ENCODE peak calls at places on chromosome 13, in seven cellular contexts. One of them, this sample, is unnamed.

GRCh38 chr13:106183410-106184128 is 351.9 kb downstream of the EFNB2 start:
- DNase-seq in NCI-H2227 treated with DMSO at 0.1 percent for 48 hours: no peak
- DNase-seq in activated gamma-delta T cell treated with anti-CD3 and anti-CD28 coated beads, Interleukin-2, amount 50 U/mL, for 16 hours: no peak
- DNase-seq in PC-3: no peak
- DNase-seq in COR-L47: no peak
- DNase-seq in stimulated activated CD4-positive, alpha-beta T cell treated with anti-CD3 and anti-CD28 coated beads, Interleukin-1b, Interleukin-23, amount 100 ng/mL, for 1 hour: no peak
- DNase-seq in NCI-H1417: no peak
- DNase-seq in this sample: no peak

GRCh38 chr13:113996912-113997745 is 23.3 kb upstream of the C13orf46 start:
- DNase-seq in NCI-H2227 treated with DMSO at 0.1 percent for 48 hours: no peak
- DNase-seq in stimulated activated CD4-positive, alpha-beta T cell treated with anti-CD3 and anti-CD28 coated beads, Interleukin-1b, Interleukin-23, amount 100 ng/mL, for 1 hour: no peak
- DNase-seq in NCI-H1417: no peak
- DNase-seq in activated gamma-delta T cell treated with anti-CD3 and anti-CD28 coated beads, Interleukin-2, amount 50 U/mL, for 16 hours: no peak
- DNase-seq in PC-3: peak
- DNase-seq in COR-L47: no peak
- DNase-seq in this sample: no peak

GRCh38 chr13:40379794-40380608 is 286.4 kb downstream of the FOXO1 start:
- DNase-seq in stimulated activated CD4-positive, alpha-beta T cell treated with anti-CD3 and anti-CD28 coated beads, Interleukin-1b, Interleukin-23, amount 100 ng/mL, for 1 hour: no peak
- DNase-seq in COR-L47: no peak
- DNase-seq in activated gamma-delta T cell treated with anti-CD3 and anti-CD28 coated beads, Interleukin-2, amount 50 U/mL, for 16 hours: no peak
- DNase-seq in PC-3: no peak
- DNase-seq in NCI-H1417: no peak
- DNase-seq in NCI-H2227 treated with DMSO at 0.1 percent for 48 hours: no peak
- DNase-seq in this sample: no peak

GRCh38 chr13:48778551-48779088 is 124.9 kb downstream of the CYSLTR2 start:
- DNase-seq in stimulated activated CD4-positive, alpha-beta T cell treated with anti-CD3 and anti-CD28 coated beads, Interleukin-1b, Interleukin-23, amount 100 ng/mL, for 1 hour: no peak
- DNase-seq in activated gamma-delta T cell treated with anti-CD3 and anti-CD28 coated beads, Interleukin-2, amount 50 U/mL, for 16 hours: no peak
- DNase-seq in PC-3: no peak
- DNase-seq in COR-L47: no peak
- DNase-seq in NCI-H2227 treated with DMSO at 0.1 percent for 48 hours: no peak
- DNase-seq in NCI-H1417: no peak
- DNase-seq in this sample: no peak

GRCh38 chr13:114087430-114087829 is 45.0 kb downstream of the RASA3 start:
- DNase-seq in NCI-H2227 treated with DMSO at 0.1 percent for 48 hours: no peak
- DNase-seq in PC-3: no peak
- DNase-seq in activated gamma-delta T cell treated with anti-CD3 and anti-CD28 coated beads, Interleukin-2, amount 50 U/mL, for 16 hours: no peak
- DNase-seq in NCI-H1417: no peak
- DNase-seq in stimulated activated CD4-positive, alpha-beta T cell treated with anti-CD3 and anti-CD28 coated beads, Interleukin-1b, Interleukin-23, amount 100 ng/mL, for 1 hour: no peak
- DNase-seq in COR-L47: no peak
- DNase-seq in this sample: no peak

GRCh38 chr13:112241288-112241687 is 134.9 kb upstream of the SPACA7 start:
- DNase-seq in activated gamma-delta T cell treated with anti-CD3 and anti-CD28 coated beads, Interleukin-2, amount 50 U/mL, for 16 hours: no peak
- DNase-seq in stimulated activated CD4-positive, alpha-beta T cell treated with anti-CD3 and anti-CD28 coated beads, Interleukin-1b, Interleukin-23, amount 100 ng/mL, for 1 hour: no peak
- DNase-seq in NCI-H1417: peak
- DNase-seq in PC-3: no peak
- DNase-seq in NCI-H2227 treated with DMSO at 0.1 percent for 48 hours: peak
- DNase-seq in COR-L47: peak
- DNase-seq in this sample: no peak

GRCh38 chr13:71493189-71493588 is 373.8 kb downstream of the DACH1 start:
- DNase-seq in NCI-H2227 treated with DMSO at 0.1 percent for 48 hours: no peak
- DNase-seq in COR-L47: no peak
- DNase-seq in stimulated activated CD4-positive, alpha-beta T cell treated with anti-CD3 and anti-CD28 coated beads, Interleukin-1b, Interleukin-23, amount 100 ng/mL, for 1 hour: no peak
- DNase-seq in activated gamma-delta T cell treated with anti-CD3 and anti-CD28 coated beads, Interleukin-2, amount 50 U/mL, for 16 hours: no peak
- DNase-seq in NCI-H1417: no peak
- DNase-seq in PC-3: no peak
- DNase-seq in this sample: no peak

GRCh38 chr13:82898625-82899024 is 983.6 kb downstream of the SLITRK1 start:
- DNase-seq in PC-3: no peak
- DNase-seq in COR-L47: no peak
- DNase-seq in NCI-H1417: no peak
- DNase-seq in activated gamma-delta T cell treated with anti-CD3 and anti-CD28 coated beads, Interleukin-2, amount 50 U/mL, for 16 hours: no peak
- DNase-seq in stimulated activated CD4-positive, alpha-beta T cell treated with anti-CD3 and anti-CD28 coated beads, Interleukin-1b, Interleukin-23, amount 100 ng/mL, for 1 hour: no peak
- DNase-seq in NCI-H2227 treated with DMSO at 0.1 percent for 48 hours: no peak
- DNase-seq in this sample: no peak

GRCh38 chr13:49740870-49741269 is 49.6 kb upstream of the EBPL start:
- DNase-seq in COR-L47: no peak
- DNase-seq in activated gamma-delta T cell treated with anti-CD3 and anti-CD28 coated beads, Interleukin-2, amount 50 U/mL, for 16 hours: no peak
- DNase-seq in NCI-H2227 treated with DMSO at 0.1 percent for 48 hours: no peak
- DNase-seq in stimulated activated CD4-positive, alpha-beta T cell treated with anti-CD3 and anti-CD28 coated beads, Interleukin-1b, Interleukin-23, amount 100 ng/mL, for 1 hour: no peak
- DNase-seq in PC-3: no peak
- DNase-seq in NCI-H1417: no peak
- DNase-seq in this sample: no peak

GRCh38 chr13:86446311-86446710 is 647.1 kb upstream of the SLITRK6 start:
- DNase-seq in PC-3: peak
- DNase-seq in NCI-H1417: no peak
- DNase-seq in COR-L47: peak
- DNase-seq in NCI-H2227 treated with DMSO at 0.1 percent for 48 hours: no peak
- DNase-seq in activated gamma-delta T cell treated with anti-CD3 and anti-CD28 coated beads, Interleukin-2, amount 50 U/mL, for 16 hours: no peak
- DNase-seq in stimulated activated CD4-positive, alpha-beta T cell treated with anti-CD3 and anti-CD28 coated beads, Interleukin-1b, Interleukin-23, amount 100 ng/mL, for 1 hour: no peak
- DNase-seq in this sample: no peak

This sample was measured in activated CD8-positive, alpha-beta T cell treated with anti-CD3 and anti-CD28 coated beads for 36 hours.